ENCODE peak calls at places on chromosomes 3 and 15, in nine cellular contexts. R, Z, G, O, T, N, M, F and P are unnamed samples.

GRCh38 chr3:47731066-47731465 is 50.6 kb downstream of the SMARCC1 start:
- DNase-seq in R (no peak), Z (no peak), G (no peak), O (no peak), T (no peak), N (no peak), M (no peak), F (no peak), P (no peak)

GRCh38 chr3:21356402-21356801 is 394.6 kb downstream of the ZNF385D start:
- DNase-seq in R (no peak), Z (no peak), G (no peak), O (no peak), T (peak), N (peak), M (no peak), F (peak), P (peak)

GRCh38 chr15:36757189-36757814 is 177.9 kb downstream of the CDIN1 start:
- DNase-seq in R (no peak), Z (no peak), G (no peak), O (no peak), T (no peak), N (no peak), M (no peak), F (peak), P (peak)

GRCh38 chr15:48250640-48251076 is 44.6 kb downstream of the SLC12A1 start:
- DNase-seq in R (no peak), Z (no peak), G (no peak), O (peak), T (peak), N (peak), M (peak), F (peak), P (peak)

GRCh38 chr3:186361612-186362408 is at the start of gene DGKG:
- DNase-seq in R (peak), Z (no peak), G (peak), O (no peak), T (no peak), N (no peak), M (peak), F (no peak), P (no peak)

GRCh38 chr3:154428369-154429206 is 1.4 kb downstream of the GPR149 start:
- DNase-seq in R (no peak), Z (no peak), G (no peak), O (no peak), T (no peak), N (no peak), M (no peak), F (no peak), P (no peak)

GRCh38 chr15:40245666-40246065 is 6.8 kb downstream of the PAK6 start:
- DNase-seq in R (peak), Z (peak), G (no peak), O (no peak), T (no peak), N (no peak), M (no peak), F (no peak), P (no peak)

GRCh38 chr15:94443156-94443555 is 211.8 kb downstream of the MCTP2 start:
- DNase-seq in R (no peak), Z (no peak), G (no peak), O (no peak), T (no peak), N (no peak), M (no peak), F (no peak), P (no peak)

GRCh38 chr15:74451322-74451721 is 9.6 kb downstream of the UBL7 start:
- DNase-seq in R (no peak), Z (no peak), G (no peak), O (no peak), T (no peak), N (no peak), M (no peak), F (no peak), P (no peak)

GRCh38 chr3:21174461-21174860 is 576.5 kb downstream of the ZNF385D start:
- DNase-seq in R (no peak), Z (no peak), G (no peak), O (no peak), T (peak), N (peak), M (no peak), F (peak), P (peak)

GRCh38 chr15:96325579-96326331 is 4.7 kb upstream of the NR2F2 start:
- DNase-seq in R (no peak), Z (no peak), G (no peak), O (no peak), T (peak), N (no peak), M (no peak), F (peak), P (peak)

GRCh38 chr3:49180116-49180515 is 8.7 kb downstream of the KLHDC8B start:
- DNase-seq in R (no peak), Z (no peak), G (no peak), O (no peak), T (no peak), N (no peak), M (no peak), F (no peak), P (no peak)

GRCh38 chr15:79053894-79054293 is 36.7 kb downstream of the RASGRF1 start:
- DNase-seq in R (no peak), Z (no peak), G (no peak), O (no peak), T (no peak), N (no peak), M (no peak), F (no peak), P (no peak)